ENCODE peak calls at places on chromosomes 5 and 9, in ten cellular contexts. K, E, W, X, U, Y, G, H, R and M are unnamed samples.

GRCh38 chr9:89312154-89312616 is 1.2 kb downstream of the CKS2 start:
- DNase-seq in K (peak; percentile 21), E (no peak), W (peak; percentile 67), X (no peak), U (no peak), Y (no peak), G (no peak), H (no peak), R (no peak), M (no peak)

GRCh38 chr5:10091701-10092100 is 158.0 kb downstream of the ATPSCKMT start:
- DNase-seq in K (no peak), E (no peak), W (no peak), X (no peak), U (no peak), Y (no peak), G (no peak), H (no peak), R (no peak), M (no peak)

GRCh38 chr9:35649431-35650340 is 1.0 kb downstream of the SIT1 start:
- DNase-seq in K (peak; percentile 56), E (no peak), W (no peak), X (no peak), U (no peak), Y (no peak), G (no peak), H (no peak), R (peak; percentile 87), M (no peak)

GRCh38 chr9:114223564-114224246 is 68.4 kb downstream of the COL27A1 start:
- DNase-seq in K (peak; percentile 37), E (no peak), W (peak; percentile 27), X (peak; percentile 81), U (no peak), Y (peak; percentile 82), G (no peak), H (no peak), R (no peak), M (no peak)

GRCh38 chr5:98872679-98873078 is 56.1 kb downstream of the CHD1 start:
- DNase-seq in K (peak; percentile 52), E (no peak), W (peak; percentile 4), X (peak; percentile 37), U (no peak), Y (peak; percentile 50), G (no peak), H (no peak), R (peak; percentile 15), M (no peak)

GRCh38 chr9:38233343-38233742 is 159.2 kb upstream of the ALDH1B1 start:
- DNase-seq in K (no peak), E (no peak), W (no peak), X (no peak), U (no peak), Y (no peak), G (no peak), H (no peak), R (no peak), M (no peak)

GRCh38 chr5:61162832-61163567 is 732 bp upstream of the SMIM15 start:
- DNase-seq in K (peak; percentile 40), E (peak; percentile 21), W (peak; percentile 50), X (peak; percentile 36), U (peak; percentile 14), Y (peak; percentile 33), G (no peak), H (no peak), R (no peak), M (peak; percentile 9)

GRCh38 chr5:139014726-139015125 is 139.6 kb upstream of the LRRTM2 start:
- DNase-seq in K (peak; percentile 73), E (peak; percentile 33), W (no peak), X (peak; percentile 92), U (no peak), Y (peak; percentile 91), G (no peak), H (no peak), R (no peak), M (peak; percentile 10)

GRCh38 chr9:34380034-34380510 is 3.4 kb upstream of the MYORG start:
- DNase-seq in K (peak; percentile 22), E (no peak), W (no peak), X (no peak), U (no peak), Y (no peak), G (no peak), H (peak; percentile 64), R (no peak), M (no peak)

GRCh38 chr9:119639287-119639955 is 270.2 kb upstream of the BRINP1 start:
- DNase-seq in K (no peak), E (no peak), W (peak; percentile 56), X (no peak), U (no peak), Y (peak; percentile 12), G (no peak), H (no peak), R (no peak), M (peak; percentile 9)

GRCh38 chr5:145449794-145450193 is 385.3 kb downstream of the PRELID2 start:
- DNase-seq in K (no peak), E (no peak), W (no peak), X (no peak), U (no peak), Y (no peak), G (no peak), H (no peak), R (no peak), M (no peak)

GRCh38 chr5:76125888-76126287 is 42.7 kb downstream of the SV2C start:
- DNase-seq in K (no peak), E (no peak), W (no peak), X (no peak), U (no peak), Y (no peak), G (no peak), H (no peak), R (no peak), M (no peak)

GRCh38 chr5:172687983-172688734 is 47.1 kb downstream of the NEURL1B start:
- DNase-seq in K (no peak), E (peak; percentile 33), W (no peak), X (no peak), U (no peak), Y (no peak), G (no peak), H (peak; percentile 77), R (peak; percentile 61), M (no peak)
- H3K4me3 ChIP-seq in K (no peak overlapping the region), E (no peak overlapping the region), W (no peak overlapping the region), X (no peak overlapping the region), U (no peak overlapping the region), Y (no peak overlapping the region), G (no peak overlapping the region), H (no peak overlapping the region), R (no peak overlapping the region), M (no peak overlapping the region)

GRCh38 chr9:137166242-137167112 is 3.4 kb downstream of the LRRC26 start:
- DNase-seq in K (no peak), E (no peak), W (no peak), X (no peak), U (no peak), Y (no peak), G (no peak), H (no peak), R (no peak), M (no peak)

GRCh38 chr9:137167752-137168574 is 1.9 kb downstream of the LRRC26 start:
- DNase-seq in K (no peak), E (peak; percentile 41), W (no peak), X (no peak), U (no peak), Y (no peak), G (no peak), H (peak; percentile 84), R (no peak), M (no peak)

GRCh38 chr9:137168575-137168906 is 1.3 kb downstream of the LRRC26 start:
- DNase-seq in K (no peak), E (no peak), W (peak; percentile 29), X (no peak), U (no peak), Y (no peak), G (no peak), H (peak; percentile 63), R (no peak), M (no peak)

GRCh38 chr9:137165250-137165836 is 4.5 kb downstream of the LRRC26 start:
- DNase-seq in K (no peak), E (no peak), W (no peak), X (no peak), U (no peak), Y (no peak), G (no peak), H (no peak), R (no peak), M (no peak)

DNA sequence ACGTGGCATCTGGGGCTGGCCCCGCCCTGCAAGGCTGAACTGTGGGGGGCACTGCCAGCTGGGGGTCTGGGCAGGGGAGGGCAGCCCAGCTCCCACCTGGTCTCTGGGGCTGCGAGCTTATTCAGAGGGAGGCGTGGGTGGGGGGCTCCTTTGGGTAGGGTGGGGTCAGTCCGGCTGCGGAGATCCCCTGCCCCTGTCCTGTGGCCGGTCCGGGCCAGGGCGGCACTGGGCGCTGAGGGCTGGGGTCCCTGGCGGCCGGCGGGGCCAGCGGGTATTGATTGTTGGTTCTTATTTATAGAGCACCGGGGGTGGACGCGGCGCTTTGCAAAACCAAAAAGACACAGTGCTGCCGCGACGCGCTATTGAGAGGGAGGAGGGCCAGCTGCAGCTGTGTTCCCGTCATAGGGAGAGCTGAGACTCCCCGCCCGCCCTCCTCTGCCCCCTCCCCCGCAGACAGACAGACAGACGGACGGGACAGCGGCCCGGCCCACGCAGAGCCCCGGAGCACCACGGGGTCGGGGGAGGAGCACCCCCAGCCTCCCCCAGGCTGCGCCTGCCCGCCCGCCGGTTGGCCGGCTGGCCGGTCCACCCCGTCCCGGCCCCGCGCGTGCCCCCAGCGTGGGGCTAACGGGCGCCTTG is 2.6 kb downstream of the LRRC26 start:
- DNase-seq in K (no peak), E (no peak), W (no peak), X (no peak), U (no peak), Y (no peak), G (no peak), H (no peak), R (no peak), M (no peak)
- H3K27me3 ChIP-seq in K (peaks cover 100% of the 10 kb centered on the region), E (peaks cover 14% of the 10 kb centered on the region), W (peaks cover 52% of the 10 kb centered on the region), X (peaks cover 92% of the 10 kb centered on the region), U (peaks cover 9% of the 10 kb centered on the region), Y (peaks cover 50% of the 10 kb centered on the region), G (peaks cover 58% of the 10 kb centered on the region), H (peaks cover 80% of the 10 kb centered on the region), R (no peaks in the 10 kb centered on the region), M (peaks cover 98% of the 10 kb centered on the region)

DNA sequence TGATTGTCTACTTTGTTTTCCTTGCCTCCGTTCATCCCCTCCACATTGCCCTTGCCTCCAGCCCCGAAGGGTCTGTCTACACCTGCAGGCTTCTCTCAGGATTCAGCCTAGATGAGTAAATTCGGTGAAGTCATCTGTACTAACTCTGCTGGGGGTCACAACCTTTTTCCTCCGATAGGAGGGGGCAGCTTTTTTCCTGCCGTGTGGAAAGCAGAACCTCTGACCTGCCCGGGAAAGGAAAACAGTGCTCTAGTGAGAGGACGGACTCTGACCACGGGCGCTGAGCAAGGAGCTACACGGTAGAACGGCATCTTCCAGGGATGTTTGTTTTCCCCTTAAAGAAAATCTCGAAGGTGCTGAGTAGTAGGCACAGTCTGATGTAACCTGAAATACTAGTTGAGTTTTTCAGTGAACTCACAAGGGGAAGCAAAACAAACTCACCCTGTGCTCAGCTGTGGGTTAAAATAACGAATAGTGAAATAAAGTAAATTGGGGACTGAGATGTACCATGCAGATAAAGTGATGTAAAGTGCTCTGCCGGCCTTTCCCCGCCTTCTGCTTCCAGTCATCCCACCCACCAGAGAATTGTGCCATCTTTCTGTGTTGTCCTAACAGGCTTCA is 281.8 kb downstream of the AOPEP start:
- DNase-seq in K (no peak), E (no peak), W (peak; percentile 63), X (no peak), U (no peak), Y (no peak), G (no peak), H (no peak), R (no peak), M (no peak)
- H3K4me3 ChIP-seq in K (no peak overlapping the region), E (no peak overlapping the region), W (no peak overlapping the region), X (peak overlapping the region; percentile 9), U (peak overlapping the region; percentile 79), Y (peak overlapping the region; percentile 29), G (peak overlapping the region; percentile 55), H (peak overlapping the region; percentile 92), R (peak overlapping the region; percentile 73), M (peak overlapping the region; percentile 62)

GRCh38 chr9:97978706-97979105 is 4.4 kb upstream of the ANP32B start:
- DNase-seq in K (no peak), E (no peak), W (no peak), X (no peak), U (no peak), Y (no peak), G (no peak), H (no peak), R (no peak), M (no peak)
- H3K27me3 ChIP-seq in K (peaks cover 70% of the 10 kb centered on the region), E (no peaks in the 10 kb centered on the region), W (no peaks in the 10 kb centered on the region), X (no peaks in the 10 kb centered on the region), U (no peaks in the 10 kb centered on the region), Y (no peaks in the 10 kb centered on the region), G (no peaks in the 10 kb centered on the region), H (no peaks in the 10 kb centered on the region), R (no peaks in the 10 kb centered on the region), M (no peaks in the 10 kb centered on the region)